ENCODE peak calls at places on chromosome 12, in five cellular contexts. One of them, this sample, is unnamed.

GRCh38 chr12:40010899-40011774 is 94.7 kb downstream of the SLC2A13 start:
- DNase-seq in mesendoderm: peak
- DNase-seq in NCI-H345: peak
- DNase-seq in adrenal gland: peak
- DNase-seq in EL: peak
- DNase-seq in this sample: peak

GRCh38 chr12:71415336-71416231 is 24.0 kb upstream of the LGR5 start:
- DNase-seq in NCI-H345: peak
- DNase-seq in mesendoderm: peak
- DNase-seq in adrenal gland: peak
- DNase-seq in EL: peak
- DNase-seq in this sample: no peak

GRCh38 chr12:7503686-7504085 is at the start of gene CD163:
- DNase-seq in adrenal gland: no peak
- DNase-seq in NCI-H345: no peak
- DNase-seq in EL: no peak
- DNase-seq in mesendoderm: no peak
- DNase-seq in this sample: no peak

GRCh38 chr12:80260269-80260668 is 160.9 kb downstream of the OTOGL start:
- DNase-seq in mesendoderm: peak
- DNase-seq in adrenal gland: no peak
- DNase-seq in EL: no peak
- DNase-seq in NCI-H345: no peak
- DNase-seq in this sample: no peak

GRCh38 chr12:106774808-106775524 is 484 bp downstream of the RIC8B start:
- DNase-seq in adrenal gland: peak
- DNase-seq in mesendoderm: no peak
- DNase-seq in EL: no peak
- DNase-seq in NCI-H345: peak
- DNase-seq in this sample: no peak

GRCh38 chr12:68364893-68365725 is 32.9 kb upstream of the MDM1 start:
- DNase-seq in adrenal gland: peak
- DNase-seq in NCI-H345: no peak
- DNase-seq in EL: peak
- DNase-seq in mesendoderm: peak
- DNase-seq in this sample: peak

GRCh38 chr12:112164326-112164660 is 38.9 kb downstream of the TRAFD1 start:
- DNase-seq in NCI-H345: no peak
- DNase-seq in mesendoderm: no peak
- DNase-seq in EL: no peak
- DNase-seq in adrenal gland: no peak
- DNase-seq in this sample: peak

GRCh38 chr12:122473543-122474323 is 27.0 kb downstream of the ZCCHC8 start:
- DNase-seq in mesendoderm: no peak
- DNase-seq in NCI-H345: no peak
- DNase-seq in EL: peak
- DNase-seq in adrenal gland: no peak
- DNase-seq in this sample: peak

GRCh38 chr12:3097186-3097804 is 20.1 kb downstream of the TSPAN9 start:
- DNase-seq in EL: no peak
- DNase-seq in adrenal gland: peak
- DNase-seq in mesendoderm: peak
- DNase-seq in NCI-H345: no peak
- DNase-seq in this sample: no peak

GRCh38 chr12:1350934-1351240 is 243.5 kb downstream of the FBXL14 start:
- DNase-seq in EL: peak
- DNase-seq in mesendoderm: no peak
- DNase-seq in NCI-H345: no peak
- DNase-seq in adrenal gland: peak
- DNase-seq in this sample: no peak

GRCh38 chr12:998020-998874 is 7.2 kb downstream of the ERC1 start:
- DNase-seq in mesendoderm: no peak
- DNase-seq in adrenal gland: peak
- DNase-seq in NCI-H345: no peak
- DNase-seq in EL: no peak
- DNase-seq in this sample: no peak

GRCh38 chr12:82730832-82731497 is 44.3 kb downstream of the TMTC2 start:
- DNase-seq in mesendoderm: no peak
- DNase-seq in adrenal gland: no peak
- DNase-seq in EL: no peak
- DNase-seq in NCI-H345: no peak
- DNase-seq in this sample: no peak

GRCh38 chr12:62689042-62689839 is 222.6 kb downstream of the MON2 start:
- DNase-seq in mesendoderm: no peak
- DNase-seq in EL: peak
- DNase-seq in adrenal gland: no peak
- DNase-seq in NCI-H345: no peak
- DNase-seq in this sample: no peak

GRCh38 chr12:111569363-111570089 is 29.6 kb downstream of the ATXN2 start:
- DNase-seq in mesendoderm: no peak
- DNase-seq in EL: no peak
- DNase-seq in NCI-H345: no peak
- DNase-seq in adrenal gland: no peak
- DNase-seq in this sample: no peak

GRCh38 chr12:115859231-115859630 is 418.3 kb downstream of the MED13L start:
- DNase-seq in EL: no peak
- DNase-seq in adrenal gland: no peak
- DNase-seq in NCI-H345: no peak
- DNase-seq in mesendoderm: no peak
- DNase-seq in this sample: no peak

GRCh38 chr12:32145096-32145495 is 38.4 kb downstream of the BICD1 start:
- DNase-seq in adrenal gland: no peak
- DNase-seq in EL: no peak
- DNase-seq in mesendoderm: no peak
- DNase-seq in NCI-H345: no peak
- DNase-seq in this sample: no peak

GRCh38 chr12:79522237-79522636 is 168.5 kb downstream of the PAWR start:
- DNase-seq in EL: no peak
- DNase-seq in adrenal gland: no peak
- DNase-seq in mesendoderm: no peak
- DNase-seq in NCI-H345: no peak
- DNase-seq in this sample: no peak

GRCh38 chr12:46470039-46470627 is 97.6 kb upstream of the SLC38A2 start:
- DNase-seq in mesendoderm: no peak
- DNase-seq in NCI-H345: no peak
- DNase-seq in EL: no peak
- DNase-seq in adrenal gland: no peak
- DNase-seq in this sample: no peak

GRCh38 chr12:54240971-54241588 is 38.8 kb downstream of the CBX5 start:
- DNase-seq in mesendoderm: no peak
- DNase-seq in NCI-H345: no peak
- DNase-seq in adrenal gland: no peak
- DNase-seq in EL: no peak
- DNase-seq in this sample: no peak

GRCh38 chr12:64610092-64610659 is at the start of gene RASSF3:
- DNase-seq in mesendoderm: peak
- DNase-seq in adrenal gland: peak
- DNase-seq in EL: peak
- DNase-seq in NCI-H345: peak
- DNase-seq in this sample: peak

GRCh38 chr12:121668750-121669524 is 517 bp downstream of the MORN3 start:
- DNase-seq in EL: peak
- DNase-seq in mesendoderm: peak
- DNase-seq in NCI-H345: no peak
- DNase-seq in adrenal gland: peak
- DNase-seq in this sample: peak

GRCh38 chr12:49553512-49554088 is 14.3 kb downstream of the MCRS1 start:
- DNase-seq in NCI-H345: no peak
- DNase-seq in EL: no peak
- DNase-seq in adrenal gland: no peak
- DNase-seq in mesendoderm: peak
- DNase-seq in this sample: no peak

GRCh38 chr12:85029456-85029855 is 6.6 kb downstream of the TSPAN19 start:
- DNase-seq in NCI-H345: peak
- DNase-seq in mesendoderm: peak
- DNase-seq in EL: peak
- DNase-seq in adrenal gland: no peak
- DNase-seq in this sample: no peak

GRCh38 chr12:112796067-112796466 is 4.5 kb downstream of the RPH3A start:
- DNase-seq in NCI-H345: no peak
- DNase-seq in EL: no peak
- DNase-seq in adrenal gland: no peak
- DNase-seq in mesendoderm: peak
- DNase-seq in this sample: no peak

GRCh38 chr12:85036241-85036707 is at the start of the genes LRRIQ1 and TSPAN19:
- DNase-seq in adrenal gland: peak
- DNase-seq in NCI-H345: peak
- DNase-seq in EL: peak
- DNase-seq in mesendoderm: peak
- DNase-seq in this sample: no peak